ENCODE peak calls at places on chromosome 3, in ten cellular contexts. I, D, E, Z, T, A, O, F, J and G are unnamed samples.

GRCh38 chr3:12356175-12356574 is 67.3 kb downstream of the PPARG start:
- DNase-seq in I (no peak), D (no peak), E (no peak), Z (no peak), T (no peak), A (no peak), O (no peak), F (no peak), J (no peak), G (no peak)

GRCh38 chr3:175287361-175287963 is 428.3 kb downstream of the NAALADL2 start:
- DNase-seq in I (no peak), D (no peak), E (no peak), Z (no peak), T (no peak), A (no peak), O (no peak), F (no peak), J (no peak), G (no peak)

GRCh38 chr3:47276558-47276957 is 6.0 kb downstream of the KIF9 start:
- DNase-seq in I (no peak), D (no peak), E (no peak), Z (no peak), T (no peak), A (no peak), O (no peak), F (no peak), J (no peak), G (no peak)

GRCh38 chr3:8201886-8202285 is 299.7 kb upstream of the LMCD1 start:
- DNase-seq in I (no peak), D (no peak), E (peak; percentile 6), Z (no peak), T (no peak), A (no peak), O (no peak), F (no peak), J (no peak), G (no peak)

GRCh38 chr3:4804161-4805058 is 174.8 kb upstream of the BHLHE40 start:
- DNase-seq in I (no peak), D (peak; percentile 34), E (no peak), Z (no peak), T (no peak), A (no peak), O (no peak), F (no peak), J (no peak), G (no peak)

GRCh38 chr3:154122096-154122911 is 1.1 kb downstream of the ARHGEF26 start:
- DNase-seq in I (no peak), D (no peak), E (no peak), Z (no peak), T (no peak), A (no peak), O (peak; percentile 54), F (no peak), J (no peak), G (no peak)

GRCh38 chr3:138234401-138235179 is 47.5 kb downstream of the ARMC8 start:
- DNase-seq in I (no peak), D (peak; percentile 34), E (peak; percentile 5), Z (no peak), T (no peak), A (no peak), O (no peak), F (no peak), J (no peak), G (no peak)

GRCh38 chr3:52339612-52340011 is 23.5 kb downstream of the DNAH1 start:
- DNase-seq in I (peak; percentile 59), D (peak; percentile 60), E (peak; percentile 86), Z (peak; percentile 6), T (no peak), A (peak; percentile 31), O (peak; percentile 48), F (peak; percentile 78), J (no peak), G (peak; percentile 26)

GRCh38 chr3:164460851-164461250 is 617.4 kb downstream of the SI start:
- DNase-seq in I (no peak), D (no peak), E (peak; percentile 59), Z (no peak), T (no peak), A (no peak), O (no peak), F (no peak), J (no peak), G (no peak)

GRCh38 chr3:54079729-54080128 is 42.6 kb upstream of the CACNA2D3 start:
- DNase-seq in I (no peak), D (no peak), E (no peak), Z (no peak), T (no peak), A (no peak), O (no peak), F (no peak), J (no peak), G (no peak)

GRCh38 chr3:187714404-187714979 is 12.1 kb upstream of the RTP2 start:
- DNase-seq in I (peak; percentile 71), D (peak; percentile 70), E (peak; percentile 84), Z (peak; percentile 54), T (peak; percentile 55), A (peak; percentile 56), O (peak; percentile 90), F (peak; percentile 75), J (no peak), G (peak; percentile 46)

GRCh38 chr3:16304065-16305010 is 39.3 kb downstream of the OXNAD1 start:
- DNase-seq in I (peak; percentile 21), D (no peak), E (no peak), Z (no peak), T (no peak), A (no peak), O (no peak), F (no peak), J (no peak), G (no peak)

GRCh38 chr3:57958642-57959406 is 49.4 kb upstream of the FLNB start:
- DNase-seq in I (no peak), D (no peak), E (peak; percentile 31), Z (no peak), T (no peak), A (no peak), O (peak; percentile 76), F (no peak), J (no peak), G (no peak)

GRCh38 chr3:71064288-71064975 is 519.1 kb downstream of the FOXP1 start:
- DNase-seq in I (peak; percentile 61), D (peak; percentile 65), E (peak; percentile 56), Z (peak; percentile 64), T (peak; percentile 64), A (peak; percentile 52), O (peak; percentile 61), F (peak; percentile 86), J (peak; percentile 35), G (no peak)

GRCh38 chr3:133864616-133865015 is 31.1 kb downstream of the RAB6B start:
- DNase-seq in I (no peak), D (no peak), E (no peak), Z (no peak), T (no peak), A (no peak), O (no peak), F (no peak), J (no peak), G (no peak)

GRCh38 chr3:94460914-94461313 is 398.1 kb downstream of the NSUN3 start:
- DNase-seq in I (no peak), D (no peak), E (no peak), Z (no peak), T (no peak), A (no peak), O (no peak), F (no peak), J (no peak), G (no peak)

GRCh38 chr3:165669502-165669901 is 167.7 kb downstream of the BCHE start:
- DNase-seq in I (no peak), D (no peak), E (no peak), Z (no peak), T (no peak), A (no peak), O (no peak), F (no peak), J (no peak), G (no peak)

GRCh38 chr3:130379274-130379673 is 33.8 kb downstream of the COL6A5 start:
- DNase-seq in I (no peak), D (no peak), E (peak; percentile 20), Z (no peak), T (no peak), A (no peak), O (no peak), F (no peak), J (no peak), G (no peak)

GRCh38 chr3:58564456-58565160 is 12.6 kb downstream of the FAM107A start:
- DNase-seq in I (no peak), D (peak; percentile 52), E (peak; percentile 81), Z (no peak), T (no peak), A (no peak), O (no peak), F (no peak), J (no peak), G (no peak)

GRCh38 chr3:54792584-54792983 is 135.3 kb downstream of the LRTM1 start:
- DNase-seq in I (no peak), D (no peak), E (peak; percentile 4), Z (no peak), T (no peak), A (no peak), O (no peak), F (no peak), J (no peak), G (no peak)

GRCh38 chr3:18389108-18389733 is 35.9 kb downstream of the SATB1 start:
- DNase-seq in I (no peak), D (peak; percentile 8), E (peak; percentile 33), Z (no peak), T (no peak), A (peak; percentile 7), O (peak; percentile 38), F (peak; percentile 40), J (no peak), G (peak; percentile 19)

GRCh38 chr3:61954097-61954528 is 392.7 kb downstream of the PTPRG start:
- DNase-seq in I (no peak), D (no peak), E (peak; percentile 43), Z (no peak), T (no peak), A (no peak), O (no peak), F (no peak), J (no peak), G (no peak)

GRCh38 chr3:154247806-154248480 is 76.3 kb downstream of the DHX36 start:
- DNase-seq in I (peak; percentile 50), D (no peak), E (peak; percentile 25), Z (no peak), T (no peak), A (no peak), O (peak; percentile 45), F (no peak), J (no peak), G (no peak)

GRCh38 chr3:193772389-193772788 is 179.4 kb downstream of the OPA1 start:
- DNase-seq in I (no peak), D (no peak), E (no peak), Z (no peak), T (no peak), A (no peak), O (no peak), F (no peak), J (no peak), G (peak; percentile 11)

GRCh38 chr3:140277886-140278285 is 342.9 kb downstream of the CLSTN2 start:
- DNase-seq in I (no peak), D (no peak), E (no peak), Z (no peak), T (no peak), A (no peak), O (no peak), F (no peak), J (no peak), G (no peak)

GRCh38 chr3:133992385-133992784 is 37.3 kb downstream of the SLCO2A1 start:
- DNase-seq in I (no peak), D (no peak), E (no peak), Z (no peak), T (no peak), A (no peak), O (no peak), F (no peak), J (no peak), G (no peak)